ENCODE peak calls at places on chromosomes 6 and 20, in five cellular contexts. S is hepatocyte, L is OCI-LY7, H is fibroblast of lung, E is GM23248. V is an unnamed sample. For H4K20me1, the result is how much of the 10 kb centered on the place peaks cover.

GRCh38 chr20:10696650-10697049 is 22.9 kb upstream of the JAG1 start:
- DNase-seq in L (peak), S (no peak), E (no peak), H (no peak), V (peak)

GRCh38 chr20:47111576-47111975 is 216.9 kb downstream of the EYA2 start:
- DNase-seq in H (peak), S (no peak), E (no peak), L (no peak), V (no peak)

GRCh38 chr6:43521836-43522235 is 4.9 kb downstream of the POLR1C start:
- DNase-seq in L (no peak), E (no peak), S (no peak), H (no peak), V (no peak)

GRCh38 chr6:120965814-120966213 is 368.5 kb downstream of the TBC1D32 start:
- DNase-seq in H (peak), S (no peak), L (no peak), E (no peak), V (no peak)

GRCh38 chr20:21435576-21435975 is 38.2 kb upstream of the NKX2-4 start:
- DNase-seq in L (no peak), S (no peak), H (peak), E (peak), V (no peak)

GRCh38 chr20:44643596-44644383 is 7.7 kb downstream of the ADA start:
- DNase-seq in H (peak), E (peak), L (peak), S (peak), V (no peak)

GRCh38 chr6:49252901-49253300 is 210.2 kb downstream of the MMUT start:
- DNase-seq in S (no peak), E (no peak), L (no peak), H (no peak), V (no peak)

GRCh38 chr6:43705996-43706395 is 18.4 kb upstream of the MRPS18A start:
- DNase-seq in H (peak), S (no peak), L (peak), E (peak), V (peak)

GRCh38 chr6:52390361-52390727 is 28.4 kb downstream of the PAQR8 start:
- DNase-seq in H (peak), L (peak), S (peak), E (peak), V (no peak)

GRCh38 chr20:58696411-58696961 is 3.9 kb downstream of the NPEPL1 start:
- DNase-seq in E (no peak), L (no peak), H (no peak), S (no peak), V (no peak)

GRCh38 chr6:166906376-166907044 is 49.8 kb downstream of the RNASET2 start:
- DNase-seq in H (no peak), E (no peak), L (no peak), S (no peak), V (no peak)

GRCh38 chr20:34829191-34829590 is 3.7 kb upstream of the NCOA6 start:
- DNase-seq in E (no peak), L (peak), S (no peak), H (no peak), V (no peak)

GRCh38 chr6:38997128-38997761 is 51.3 kb upstream of the GLP1R start:
- DNase-seq in L (peak), H (peak), S (peak), E (no peak), V (peak)

GRCh38 chr6:34491091-34491430 is 25.2 kb downstream of the PACSIN1 start:
- DNase-seq in L (no peak), H (peak), S (peak), E (peak), V (no peak)

GRCh38 chr6:84805145-84805544 is 40.7 kb upstream of the TBX18 start:
- DNase-seq in H (no peak), S (no peak), E (no peak), L (no peak), V (no peak)

GRCh38 chr20:32830437-32830836 is 10.7 kb downstream of the MAPRE1 start:
- DNase-seq in S (peak), E (peak), H (peak), L (no peak), V (no peak)

GRCh38 chr6:139376604-139377218 is 2.3 kb upstream of the CITED2 start:
- DNase-seq in L (no peak), S (peak), H (peak), E (peak), V (no peak)

GRCh38 chr6:159110013-159110412 is 59.2 kb upstream of the FNDC1 start:
- DNase-seq in L (peak), S (peak), H (peak), E (peak), V (peak)

GRCh38 chr20:60009826-60010616 is 51.8 kb downstream of the CDH26 start:
- DNase-seq in H (no peak), L (no peak), S (no peak), E (peak), V (peak)

GRCh38 chr20:1566701-1567100 is 9.2 kb upstream of the SIRPD start:
- DNase-seq in E (peak), S (peak), L (no peak), H (peak), V (no peak)

GRCh38 chr20:57287901-57288300 is 21.5 kb upstream of the BMP7 start:
- DNase-seq in H (no peak), L (no peak), E (no peak), S (no peak), V (no peak)

GRCh38 chr6:158211273-158212055 is 43.3 kb downstream of the GTF2H5 start:
- DNase-seq in S (no peak), L (no peak), H (peak), E (peak), V (no peak)

GRCh38 chr6:45417461-45417860 is 39.7 kb upstream of the SUPT3H start:
- DNase-seq in E (peak), H (no peak), L (no peak), S (no peak), V (no peak)

GRCh38 chr20:11895832-11896484 is 21.7 kb upstream of the BTBD3 start:
- DNase-seq in S (no peak), L (no peak), H (peak), E (no peak), V (no peak)

GRCh38 chr20:11891827-11892521 is 25.7 kb upstream of the BTBD3 start:
- DNase-seq in E (peak), H (peak), L (no peak), S (peak), V (no peak)

GRCh38 chr20:11890331-11891080 is 27.2 kb upstream of the BTBD3 start:
- DNase-seq in E (peak), L (no peak), H (peak), S (peak), V (no peak)

GRCh38 chr20:11891081-11891826 is 26.4 kb upstream of the BTBD3 start:
- DNase-seq in H (peak), L (no peak), E (peak), S (peak), V (no peak)

DNA sequence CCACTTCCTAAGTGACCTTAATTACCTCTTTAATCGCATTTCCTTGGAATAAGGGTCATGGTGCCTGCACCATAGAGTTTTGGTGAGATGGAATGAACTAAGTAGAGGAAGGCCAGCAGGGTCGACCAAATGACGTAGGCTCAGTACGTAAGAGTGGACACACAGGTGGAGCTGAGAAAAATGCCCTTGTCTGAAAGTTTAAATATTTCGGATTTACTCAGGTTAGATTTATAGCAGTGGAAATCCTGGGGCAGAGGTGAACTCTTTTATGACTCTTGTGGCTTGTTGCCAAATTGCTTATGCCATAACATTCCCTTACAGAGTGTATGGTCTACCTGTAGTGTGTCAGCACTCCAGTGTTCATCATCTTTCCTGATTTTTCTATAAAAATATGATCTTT is 23.6 kb upstream of the BTBD3 start:
- DNase-seq in H (no peak), L (no peak), E (no peak), S (peak), V (no peak)
- H4K20me1 ChIP-seq in H (under half), L (under half), E (under half), S (under half), V (under half)

GRCh38 chr20:19252670-19253120 is 40.3 kb downstream of the SLC24A3 start:
- DNase-seq in S (peak), L (no peak), E (peak), H (no peak), V (no peak)
- H3K4me2 ChIP-seq in S (peak), L (no peak), E (no peak), H (no peak), V (no peak)

DNA sequence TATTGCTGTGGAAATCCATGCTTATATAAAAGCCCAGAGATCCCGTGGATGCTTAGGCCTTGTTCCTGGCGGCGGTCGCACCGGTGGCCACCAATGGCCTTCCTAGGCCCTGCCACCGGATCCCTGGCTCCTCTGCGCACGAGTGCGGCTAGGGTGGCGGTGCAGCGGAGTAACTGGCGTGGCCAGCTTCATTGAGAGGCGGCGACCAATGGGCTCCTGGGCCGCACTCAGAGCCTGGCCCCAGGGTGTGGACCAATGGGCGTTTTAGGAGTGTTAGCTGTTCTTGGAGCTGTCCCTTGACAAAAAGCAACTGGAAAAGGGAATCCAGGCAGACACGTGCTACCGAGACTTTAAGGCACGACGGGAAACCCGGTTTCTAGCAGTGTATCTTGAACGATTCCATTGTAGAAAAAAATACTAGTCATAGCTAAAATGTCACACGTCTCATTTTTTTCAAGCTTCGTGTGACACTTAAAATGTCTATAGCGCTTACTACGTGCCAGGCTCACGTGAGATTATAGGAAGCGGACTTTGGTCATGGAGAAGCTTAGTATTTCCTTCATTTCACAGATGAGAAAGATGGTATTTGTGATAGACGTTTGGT is 1.7 kb downstream of the AMD1 start:
- DNase-seq in L (peak), H (peak), S (peak), E (peak), V (peak)
- H4K20me1 ChIP-seq in L (half or more), H (under half), S (half or more), E (under half), V (half or more)

DNA sequence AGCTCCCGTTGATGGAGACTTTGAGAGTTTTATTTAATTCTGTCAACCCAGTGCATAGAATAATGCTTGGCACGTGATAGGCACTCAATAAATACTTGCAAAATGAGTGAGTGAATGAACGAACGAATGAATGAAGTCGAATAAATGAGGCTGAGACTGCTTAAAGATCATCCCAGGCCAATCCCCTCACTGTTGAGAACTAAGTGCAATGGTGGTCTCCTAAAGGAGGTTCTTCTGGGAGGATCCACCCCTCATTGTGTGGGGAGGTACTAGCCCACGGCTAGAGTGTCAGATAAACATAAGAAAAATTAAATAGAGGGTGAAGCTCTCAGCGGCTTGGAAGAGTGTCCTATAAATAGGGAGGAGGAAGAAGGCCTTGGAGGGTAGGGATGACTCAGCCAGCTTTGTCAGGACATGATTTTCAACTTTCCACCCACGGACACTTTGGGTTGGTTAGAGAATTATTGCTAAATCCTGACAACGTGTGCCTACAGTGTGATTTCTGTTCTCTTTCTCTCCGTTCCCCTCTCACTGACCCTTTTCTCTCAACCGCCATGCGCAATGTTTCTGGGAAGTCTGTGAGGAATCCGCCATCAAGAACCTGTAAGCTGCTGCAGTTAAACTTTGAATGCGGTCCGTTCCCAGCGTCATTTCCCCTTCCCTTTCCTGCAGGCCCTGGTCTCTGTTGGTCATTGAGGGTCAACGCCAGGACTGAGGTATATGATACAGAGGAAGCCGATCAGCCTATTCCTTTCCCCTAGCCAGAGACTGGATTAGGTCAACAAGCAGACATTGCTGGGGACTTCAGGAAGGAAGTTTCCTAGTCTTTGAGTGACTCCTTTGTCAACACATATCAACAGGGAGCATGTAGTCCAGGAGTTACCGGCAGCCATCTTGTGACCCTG is 179.2 kb upstream of the JARID2 start:
- DNase-seq in H (peak), E (peak), L (no peak), S (peak), V (no peak)
- H3K4me2 ChIP-seq in H (no peak), E (peak), L (no peak), S (no peak), V (no peak)

GRCh38 chr6:41721396-41721795 is 14.0 kb downstream of the TFEB start:
- DNase-seq in L (no peak), S (no peak), H (no peak), E (no peak), V (peak)

GRCh38 chr6:41716516-41717446 is 18.6 kb downstream of the TFEB start:
- DNase-seq in H (no peak), E (peak), L (peak), S (no peak), V (no peak)

GRCh38 chr6:41718828-41719227 is 16.6 kb downstream of the TFEB start:
- DNase-seq in L (no peak), S (no peak), E (no peak), H (no peak), V (no peak)

GRCh38 chr6:41720783-41721182 is 14.6 kb downstream of the TFEB start:
- DNase-seq in L (no peak), E (no peak), H (no peak), S (no peak), V (no peak)

GRCh38 chr6:41719796-41720620 is 15.4 kb downstream of the TFEB start:
- DNase-seq in E (no peak), H (no peak), S (no peak), L (no peak), V (peak)
- H4K20me1 ChIP-seq in E (under half), H (under half), S (under half), L (under half), V (under half)